ENCODE peak calls at places on chromosomes 12 and 14, in seven cellular contexts. Q is A549, Y is GM12891, P is upper lobe of left lung, X is suprapubic skin, A is heart left ventricle, V is Peyer's patch. E is an unnamed sample.

GRCh38 chr12:4289334-4289878 is 15.8 kb downstream of the CCND2 start:
- DNase-seq in Q (no peak), Y (no peak), P (no peak), X (peak; percentile 67), A (no peak), V (no peak), E (no peak)

GRCh38 chr12:82415402-82415801 is 57.1 kb downstream of the METTL25 start:
- DNase-seq in Q (peak; percentile 4), Y (no peak), P (no peak), X (no peak), A (no peak), V (no peak), E (no peak)

GRCh38 chr12:45305904-45306303 is 90.0 kb downstream of the ANO6 start:
- DNase-seq in Q (no peak), Y (no peak), P (no peak), X (no peak), A (no peak), V (no peak), E (no peak)

GRCh38 chr12:26724309-26724702 is 108.7 kb downstream of the ITPR2 start:
- DNase-seq in Q (no peak), Y (no peak), P (no peak), X (no peak), A (no peak), V (no peak), E (no peak)

GRCh38 chr14:73721101-73721821 is 7.1 kb upstream of the PNMA1 start:
- DNase-seq in Q (no peak), Y (no peak), P (no peak), X (no peak), A (no peak), V (no peak), E (no peak)

GRCh38 chr12:85626031-85626781 is 210.0 kb downstream of the RASSF9 start:
- DNase-seq in Q (peak; percentile 19), Y (no peak), P (no peak), X (no peak), A (no peak), V (no peak), E (peak; percentile 9)

GRCh38 chr12:25054783-25055144 is 105.9 kb upstream of the BCAT1 start:
- DNase-seq in Q (no peak), Y (no peak), P (no peak), X (no peak), A (no peak), V (no peak), E (no peak)

GRCh38 chr12:12791756-12792346 is 6.4 kb downstream of the APOLD1 start:
- DNase-seq in Q (peak; percentile 23), Y (no peak), P (no peak), X (no peak), A (no peak), V (no peak), E (no peak)

GRCh38 chr12:4355843-4356327 is 23.6 kb downstream of the FGF23 start:
- DNase-seq in Q (peak; percentile 76), Y (no peak), P (no peak), X (no peak), A (peak; percentile 25), V (peak; percentile 62), E (peak; percentile 14)

GRCh38 chr12:85424581-85425348 is 144.7 kb downstream of the ALX1 start:
- DNase-seq in Q (peak; percentile 64), Y (no peak), P (no peak), X (no peak), A (no peak), V (peak; percentile 63), E (no peak)

GRCh38 chr12:1886396-1887008 is 31.9 kb downstream of the CACNA2D4 start:
- DNase-seq in Q (no peak), Y (no peak), P (no peak), X (no peak), A (no peak), V (no peak), E (no peak)

GRCh38 chr14:91113829-91114078 is at the start of gene DGLUCY:
- DNase-seq in Q (peak; percentile 68), Y (peak; percentile 63), P (peak; percentile 87), X (no peak), A (peak; percentile 91), V (peak; percentile 90), E (peak; percentile 81)

GRCh38 chr12:53736602-53737493 is 9.6 kb upstream of the CALCOCO1 start:
- DNase-seq in Q (no peak), Y (no peak), P (no peak), X (no peak), A (no peak), V (no peak), E (no peak)

GRCh38 chr12:110813298-110813697 is 33.5 kb upstream of the CCDC63 start:
- DNase-seq in Q (no peak), Y (no peak), P (no peak), X (no peak), A (no peak), V (peak; percentile 51), E (no peak)

GRCh38 chr12:87155616-87156015 is 873.6 kb downstream of the C12orf50 start:
- DNase-seq in Q (peak; percentile 32), Y (no peak), P (no peak), X (no peak), A (no peak), V (no peak), E (no peak)

GRCh38 chr12:76341436-76342030 is 6.7 kb downstream of the BBS10 start:
- DNase-seq in Q (no peak), Y (no peak), P (no peak), X (no peak), A (no peak), V (no peak), E (no peak)

DNA sequence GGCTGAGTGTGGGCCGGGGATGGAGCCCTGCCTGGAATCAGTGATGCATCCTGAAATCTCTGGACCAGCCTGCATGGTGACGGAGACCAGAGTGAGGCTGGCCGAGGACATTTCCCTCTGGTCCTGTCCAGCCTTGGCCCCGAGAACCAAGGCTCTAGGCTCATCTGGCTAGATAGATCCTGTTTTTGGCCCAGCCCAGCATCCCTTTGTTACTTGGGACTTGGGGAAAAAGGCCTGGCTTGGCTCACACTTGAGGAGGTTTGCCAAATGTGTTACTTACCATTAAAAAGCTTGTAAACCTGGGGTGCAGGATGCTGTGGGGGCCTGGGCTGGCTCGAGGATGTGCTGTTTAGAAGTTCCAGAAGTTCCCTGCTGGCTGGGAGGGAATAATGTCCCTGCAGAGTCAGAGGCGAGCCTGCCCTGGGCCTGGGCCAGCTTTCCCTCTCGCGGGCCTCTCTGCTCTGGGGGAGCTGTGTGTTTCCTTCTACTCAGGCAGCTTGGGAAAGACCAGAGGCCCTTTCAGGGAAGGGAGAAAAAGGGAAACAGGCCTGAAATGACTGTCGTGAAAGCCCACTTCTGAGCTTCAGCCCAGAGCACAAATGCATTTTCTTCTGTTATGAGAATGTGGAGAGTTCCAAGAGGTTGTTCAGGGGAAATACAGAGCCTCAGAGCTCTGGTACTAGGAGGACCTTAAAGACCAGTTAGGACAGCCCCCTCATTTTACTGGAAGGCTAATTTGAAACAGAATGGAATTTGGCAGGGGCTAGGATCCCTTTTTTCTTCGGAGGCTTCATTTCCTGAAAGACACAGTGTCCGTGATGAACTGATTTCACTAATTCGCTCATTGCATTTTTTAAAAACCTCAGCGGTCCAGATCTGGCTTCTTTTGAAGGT is 47.2 kb upstream of the CTDSP2 start:
- DNase-seq in Q (no peak), Y (no peak), P (peak; percentile 92), X (peak; percentile 96), A (peak; percentile 94), V (peak; percentile 88), E (peak; percentile 45)
- TF ChIP-seq POLR2A in Q (no peak), Y (no peak), P (peak; percentile 33), X (no peak), A (no peak), V (peak; percentile 17), E (no peak)

GRCh38 chr12:50239355-50239891 is 43.9 kb downstream of the LIMA1 start:
- DNase-seq in Q (no peak), Y (no peak), P (no peak), X (no peak), A (no peak), V (no peak), E (no peak)
- TF ChIP-seq POLR2A in Q (no peak), Y (no peak), P (no peak), X (no peak), A (no peak), V (no peak), E (no peak)

GRCh38 chr12:123741937-123742572 is 20.0 kb upstream of the DNAH10 start:
- DNase-seq in Q (no peak), Y (no peak), P (no peak), X (no peak), A (no peak), V (no peak), E (no peak)

GRCh38 chr12:123747309-123747708 is 14.8 kb upstream of the DNAH10 start:
- DNase-seq in Q (no peak), Y (no peak), P (no peak), X (no peak), A (no peak), V (no peak), E (no peak)

GRCh38 chr12:123744836-123745235 is 17.3 kb upstream of the DNAH10 start:
- DNase-seq in Q (peak; percentile 25), Y (no peak), P (no peak), X (no peak), A (no peak), V (no peak), E (no peak)

GRCh38 chr12:123748171-123748570 is 13.9 kb upstream of the DNAH10 start:
- DNase-seq in Q (no peak), Y (no peak), P (no peak), X (no peak), A (no peak), V (no peak), E (no peak)

GRCh38 chr12:123743002-123743401 is 19.1 kb upstream of the DNAH10 start:
- DNase-seq in Q (no peak), Y (peak; percentile 20), P (no peak), X (no peak), A (no peak), V (no peak), E (no peak)
- TF ChIP-seq POLR2A in Q (no peak), Y (no peak), P (no peak), X (no peak), A (no peak), V (no peak), E (no peak)

GRCh38 chr12:6080149-6081045 is 44.1 kb downstream of the VWF start:
- DNase-seq in Q (no peak), Y (no peak), P (no peak), X (no peak), A (no peak), V (no peak), E (no peak)

GRCh38 chr12:6084261-6084968 is 40.1 kb downstream of the VWF start:
- DNase-seq in Q (peak; percentile 57), Y (no peak), P (no peak), X (peak; percentile 31), A (no peak), V (peak; percentile 36), E (peak; percentile 46)

GRCh38 chr12:6083606-6084005 is 40.9 kb downstream of the VWF start:
- DNase-seq in Q (no peak), Y (no peak), P (no peak), X (peak; percentile 11), A (no peak), V (peak; percentile 8), E (no peak)

GRCh38 chr12:6084969-6085450 is 39.5 kb downstream of the VWF start:
- DNase-seq in Q (no peak), Y (no peak), P (no peak), X (peak; percentile 7), A (no peak), V (no peak), E (no peak)

DNA sequence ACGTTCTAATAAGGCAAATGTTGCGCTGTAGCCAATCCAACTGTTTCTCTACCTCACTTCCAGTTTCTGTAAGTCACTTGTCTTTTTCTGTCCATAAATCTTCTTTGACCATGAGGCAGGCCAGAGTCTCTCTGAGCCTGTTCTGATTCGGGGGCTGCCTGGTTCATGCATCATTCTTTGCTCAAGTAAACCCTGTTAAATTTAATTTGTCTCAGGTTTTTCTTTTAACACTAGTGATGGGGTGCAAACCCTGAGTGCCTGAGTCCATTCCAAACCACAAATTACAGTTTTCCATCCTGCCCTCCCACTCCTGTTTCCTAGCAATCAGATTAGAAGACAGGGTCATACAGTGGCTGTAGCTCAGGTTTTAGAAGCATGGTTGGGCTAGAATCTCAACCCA is 41.9 kb downstream of the VWF start:
- DNase-seq in Q (no peak), Y (no peak), P (no peak), X (no peak), A (no peak), V (no peak), E (no peak)
- TF ChIP-seq POLR2A in Q (no peak), Y (no peak), P (no peak), X (no peak), A (no peak), V (no peak), E (no peak)